ENCODE peak calls at places on chromosomes 13 and 19, in five cellular contexts. I is substantia nigra; S is activated CD4-positive, alpha-beta T cell treated with anti-CD3 and anti-CD28 coated beads, Interleukin-2, amount 50 U/mL, for 48 hours; A is erythroblast; K is heart left ventricle. D is an unnamed sample.

GRCh38 chr19:10936661-10937084 is 8.1 kb downstream of the TIMM29 start:
- DNase-seq in A (peak; percentile 77), S (no peak), K (no peak), I (no peak), D (peak; percentile 62)

GRCh38 chr13:45040626-45041025 is 51.3 kb downstream of the GPALPP1 start:
- DNase-seq in I (no peak), K (no peak), A (no peak), S (no peak), D (no peak)

GRCh38 chr19:7870571-7871279 is 3.5 kb downstream of the PRR36 start:
- DNase-seq in I (no peak), K (peak; percentile 48), S (peak; percentile 60), A (peak; percentile 92), D (peak; percentile 79)

GRCh38 chr13:35765387-35765786 is 288.9 kb upstream of the MAB21L1 start:
- DNase-seq in I (no peak), S (no peak), K (no peak), A (no peak), D (no peak)

GRCh38 chr19:35178701-35179100 is 24.2 kb downstream of the FXYD5 start:
- DNase-seq in A (no peak), I (no peak), S (no peak), K (no peak), D (no peak)

GRCh38 chr13:95153647-95154405 is 147.4 kb downstream of the ABCC4 start:
- DNase-seq in A (no peak), K (no peak), I (no peak), S (no peak), D (no peak)

GRCh38 chr19:53193534-53194222 is 520 bp upstream of the ZNF665 start:
- DNase-seq in K (no peak), I (no peak), S (no peak), A (no peak), D (no peak)

GRCh38 chr19:1567848-1568227 is 287 bp downstream of the MEX3D start:
- DNase-seq in K (no peak), S (no peak), A (no peak), I (no peak), D (no peak)

GRCh38 chr19:39582891-39583625 is 19.3 kb upstream of the LGALS13 start:
- DNase-seq in A (no peak), I (no peak), S (peak; percentile 12), K (no peak), D (no peak)

GRCh38 chr13:59099182-59099950 is 1064.4 kb downstream of the DIAPH3 start:
- DNase-seq in S (no peak), I (no peak), A (no peak), K (no peak), D (no peak)

GRCh38 chr19:2618611-2619010 is 83.9 kb downstream of the GNG7 start:
- DNase-seq in A (no peak), K (peak; percentile 69), S (peak; percentile 87), I (no peak), D (no peak)

GRCh38 chr13:28493740-28494536 is 990 bp downstream of the FLT1 start:
- DNase-seq in K (no peak), I (no peak), S (peak; percentile 12), A (no peak), D (no peak)

GRCh38 chr13:41004875-41005693 is 14.0 kb downstream of the ELF1 start:
- DNase-seq in I (no peak), A (peak; percentile 61), S (no peak), K (no peak), D (no peak)

GRCh38 chr19:30171795-30172642 is 200.2 kb upstream of the ZNF536 start:
- DNase-seq in K (no peak), I (no peak), A (no peak), S (no peak), D (no peak)

GRCh38 chr13:113991191-113991669 is 17.4 kb upstream of the C13orf46 start:
- DNase-seq in K (peak; percentile 18), S (no peak), I (no peak), A (no peak), D (no peak)

GRCh38 chr19:32035611-32036010 is 309.8 kb upstream of the ZNF507 start:
- DNase-seq in S (no peak), A (no peak), K (no peak), I (no peak), D (no peak)

GRCh38 chr19:14731200-14731599 is 41.4 kb downstream of the ZNF333 start:
- DNase-seq in K (no peak), A (no peak), S (no peak), I (no peak), D (no peak)

GRCh38 chr19:48194041-48194871 is 23.8 kb downstream of the ZSWIM9 start:
- DNase-seq in K (no peak), A (peak; percentile 26), S (peak; percentile 28), I (no peak), D (no peak)

GRCh38 chr13:113452942-113453901 is at the start of gene ADPRHL1:
- DNase-seq in S (no peak), K (peak; percentile 88), I (no peak), A (no peak), D (no peak)

GRCh38 chr19:41929536-41930071 is 1.4 kb upstream of the ERFL start:
- DNase-seq in A (no peak), I (no peak), K (no peak), S (no peak), D (no peak)

GRCh38 chr19:52689804-52690394 is 44.9 kb downstream of the ZNF611 start:
- DNase-seq in A (peak; percentile 62), S (peak; percentile 31), K (peak; percentile 58), I (peak; percentile 32), D (peak; percentile 35)

GRCh38 chr19:480016-480855 is 16.1 kb upstream of the MADCAM1 start:
- DNase-seq in I (peak; percentile 64), A (peak; percentile 54), K (peak; percentile 87), S (no peak), D (peak; percentile 71)

GRCh38 chr19:44590245-44591059 is 22.9 kb upstream of the IGSF23 start:
- DNase-seq in A (peak; percentile 32), K (no peak), I (no peak), S (no peak), D (no peak)

GRCh38 chr19:35109395-35110112 is 6.1 kb upstream of the FXYD3 start:
- DNase-seq in K (no peak), S (no peak), A (no peak), I (peak; percentile 41), D (peak; percentile 47)

GRCh38 chr13:23579886-23580706 is 9.9 kb downstream of the TNFRSF19 start:
- DNase-seq in I (no peak), A (peak; percentile 35), K (no peak), S (no peak), D (no peak)

GRCh38 chr19:737591-738093 is 13.3 kb upstream of the MISP start:
- DNase-seq in S (peak; percentile 67), I (peak; percentile 30), K (no peak), A (peak; percentile 53), D (peak; percentile 33)

GRCh38 chr13:88294368-88294767 is 623.2 kb downstream of the SLITRK5 start:
- DNase-seq in S (no peak), K (no peak), A (no peak), I (no peak), D (no peak)

GRCh38 chr13:97753942-97754670 is 199.4 kb upstream of the IPO5 start:
- DNase-seq in S (no peak), K (no peak), I (no peak), A (peak; percentile 11), D (no peak)

GRCh38 chr19:55441319-55441691 is 1.8 kb downstream of the SHISA7 start:
- DNase-seq in A (no peak), I (no peak), K (no peak), S (no peak), D (no peak)

GRCh38 chr13:67554746-67555452 is 324.8 kb upstream of the PCDH9 start:
- DNase-seq in K (no peak), A (no peak), S (no peak), I (no peak), D (no peak)

GRCh38 chr13:34750078-34750703 is 191.9 kb upstream of the NBEA start:
- DNase-seq in A (no peak), K (peak; percentile 33), I (no peak), S (no peak), D (peak; percentile 47)

GRCh38 chr19:9934132-9934950 is 2.0 kb downstream of the OLFM2 start:
- DNase-seq in K (peak; percentile 61), I (peak; percentile 62), A (peak; percentile 80), S (peak; percentile 90), D (peak; percentile 88)

GRCh38 chr13:99033814-99034213 is 56.0 kb upstream of the DOCK9 start:
- DNase-seq in I (no peak), A (peak; percentile 30), K (no peak), S (no peak), D (no peak)

D was measured in head of caudate nucleus.